ENCODE peak calls at places on chromosomes 11 and 22, in ten cellular contexts. S is stimulated activated CD8-positive, alpha-beta memory T cell treated with anti-CD3 and anti-CD28 coated beads, Interleukin-12 subunit alpha, Interleukin-12 subunit beta, amount 100 ng/mL, for 4 hours; E is A549; R is activated naive CD4-positive, alpha-beta T cell; D is COR-L47; B is cardiac muscle cell; M is A673; Z is SK-MEL-5; C is stimulated activated CD4-positive, alpha-beta T cell treated with anti-CD3 and anti-CD28 coated beads, Interleukin-4, amount 100 ng/mL, for 48 hours; J is SJSA1. A is an unnamed sample.

GRCh38 chr11:62449451-62449851 is 30.6 kb downstream of the SCGB1A1 start:
- DNase-seq in S (no peak), E (no peak), R (no peak), D (peak), B (no peak), M (no peak), Z (no peak), C (no peak), J (no peak), A (no peak)

GRCh38 chr11:74371269-74372039 is 26.8 kb downstream of the PGM2L1 start:
- DNase-seq in S (no peak), E (peak), R (no peak), D (peak), B (no peak), M (peak), Z (peak), C (no peak), J (peak), A (no peak)

GRCh38 chr11:9760180-9760550 is 96.3 kb downstream of the SWAP70 start:
- DNase-seq in S (no peak), E (no peak), R (no peak), D (no peak), B (no peak), M (no peak), Z (peak), C (no peak), J (no peak), A (no peak)

GRCh38 chr11:114758627-114759026 is 80.3 kb downstream of the NXPE2 start:
- DNase-seq in S (no peak), E (no peak), R (no peak), D (no peak), B (no peak), M (no peak), Z (no peak), C (no peak), J (no peak), A (no peak)

GRCh38 chr22:43481528-43482309 is 69.9 kb downstream of the MPPED1 start:
- DNase-seq in S (no peak), E (no peak), R (no peak), D (no peak), B (peak), M (no peak), Z (peak), C (no peak), J (no peak), A (no peak)

GRCh38 chr22:49481651-49482399 is 345.8 kb downstream of the BRD1 start:
- DNase-seq in S (no peak), E (no peak), R (no peak), D (peak), B (no peak), M (peak), Z (no peak), C (no peak), J (no peak), A (no peak)

GRCh38 chr11:116835042-116835772 is 2.2 kb downstream of the APOA1 start:
- DNase-seq in S (no peak), E (no peak), R (no peak), D (no peak), B (no peak), M (no peak), Z (no peak), C (no peak), J (no peak), A (no peak)

GRCh38 chr11:93219440-93219839 is 21.6 kb upstream of the SLC36A4 start:
- DNase-seq in S (no peak), E (no peak), R (no peak), D (no peak), B (no peak), M (no peak), Z (no peak), C (no peak), J (no peak), A (no peak)

GRCh38 chr11:66004186-66004585 is 1.9 kb downstream of the BANF1 start:
- DNase-seq in S (no peak), E (no peak), R (no peak), D (no peak), B (no peak), M (no peak), Z (no peak), C (no peak), J (no peak), A (no peak)

GRCh38 chr22:37328017-37328416 is 45.7 kb downstream of the CYTH4 start:
- DNase-seq in S (no peak), E (peak), R (no peak), D (no peak), B (no peak), M (peak), Z (no peak), C (no peak), J (peak), A (no peak)

GRCh38 chr11:69899957-69900821 is 81.0 kb upstream of the FGF3 start:
- DNase-seq in S (no peak), E (peak), R (no peak), D (no peak), B (no peak), M (no peak), Z (no peak), C (no peak), J (no peak), A (no peak)

GRCh38 chr22:41838842-41839618 is 6.1 kb downstream of the SREBF2 start:
- DNase-seq in S (no peak), E (no peak), R (no peak), D (no peak), B (no peak), M (no peak), Z (no peak), C (no peak), J (no peak), A (no peak)

GRCh38 chr11:69841859-69842698 is 22.9 kb upstream of the FGF3 start:
- DNase-seq in S (no peak), E (peak), R (no peak), D (no peak), B (no peak), M (peak), Z (peak), C (peak), J (peak), A (peak)

GRCh38 chr11:544817-545166 is 7.5 kb downstream of the LRRC56 start:
- DNase-seq in S (no peak), E (no peak), R (no peak), D (no peak), B (no peak), M (no peak), Z (no peak), C (no peak), J (no peak), A (no peak)

GRCh38 chr11:1303196-1303821 is 6.1 kb downstream of the TOLLIP start:
- DNase-seq in S (no peak), E (peak), R (no peak), D (no peak), B (no peak), M (no peak), Z (peak), C (no peak), J (no peak), A (no peak)

GRCh38 chr11:132610216-132610615 is 922.1 kb downstream of the OPCML start:
- DNase-seq in S (no peak), E (no peak), R (no peak), D (no peak), B (no peak), M (no peak), Z (no peak), C (no peak), J (no peak), A (no peak)